ENCODE peak calls at places on chromosomes 6 and 20, in nine cellular contexts. One of them, this sample, is unnamed.

GRCh38 chr6:117463762-117464665 is 18.5 kb upstream of the DCBLD1 start:
- DNase-seq in RCC 7860: peak
- DNase-seq in GM23338: no peak
- DNase-seq in GM13976: no peak
- DNase-seq in cardiac fibroblast: peak
- DNase-seq in LoVo: no peak
- DNase-seq in effector memory CD8-positive, alpha-beta T cell: no peak
- DNase-seq in endothelial cell: no peak
- DNase-seq in right cardiac atrium: no peak
- DNase-seq in this sample: no peak

GRCh38 chr6:46323312-46323965 is 152.7 kb upstream of the ENPP5 start:
- DNase-seq in LoVo: peak
- DNase-seq in GM13976: no peak
- DNase-seq in effector memory CD8-positive, alpha-beta T cell: no peak
- DNase-seq in RCC 7860: no peak
- DNase-seq in cardiac fibroblast: peak
- DNase-seq in GM23338: no peak
- DNase-seq in right cardiac atrium: no peak
- DNase-seq in endothelial cell: no peak
- DNase-seq in this sample: no peak

GRCh38 chr6:169328112-169328801 is 74.6 kb upstream of the THBS2 start:
- DNase-seq in endothelial cell: no peak
- DNase-seq in GM13976: no peak
- DNase-seq in right cardiac atrium: no peak
- DNase-seq in RCC 7860: no peak
- DNase-seq in LoVo: no peak
- DNase-seq in cardiac fibroblast: peak
- DNase-seq in effector memory CD8-positive, alpha-beta T cell: no peak
- DNase-seq in GM23338: no peak
- DNase-seq in this sample: no peak

GRCh38 chr20:41167481-41168253 is 30.3 kb downstream of the PLCG1 start:
- DNase-seq in GM23338: no peak
- DNase-seq in effector memory CD8-positive, alpha-beta T cell: no peak
- DNase-seq in endothelial cell: no peak
- DNase-seq in LoVo: no peak
- DNase-seq in GM13976: no peak
- DNase-seq in RCC 7860: no peak
- DNase-seq in cardiac fibroblast: no peak
- DNase-seq in right cardiac atrium: no peak
- DNase-seq in this sample: no peak

GRCh38 chr6:170583736-170584180 is 679 bp downstream of the PDCD2 start:
- DNase-seq in RCC 7860: no peak
- DNase-seq in GM13976: no peak
- DNase-seq in LoVo: no peak
- DNase-seq in right cardiac atrium: no peak
- DNase-seq in effector memory CD8-positive, alpha-beta T cell: no peak
- DNase-seq in endothelial cell: no peak
- DNase-seq in GM23338: no peak
- DNase-seq in cardiac fibroblast: no peak
- DNase-seq in this sample: no peak

GRCh38 chr6:50047026-50047425 is 2.7 kb downstream of the DEFB112 start:
- DNase-seq in RCC 7860: no peak
- DNase-seq in endothelial cell: no peak
- DNase-seq in GM23338: no peak
- DNase-seq in effector memory CD8-positive, alpha-beta T cell: no peak
- DNase-seq in cardiac fibroblast: no peak
- DNase-seq in GM13976: no peak
- DNase-seq in right cardiac atrium: no peak
- DNase-seq in LoVo: no peak
- DNase-seq in this sample: no peak

GRCh38 chr6:13924146-13924948 is 405 bp upstream of the RNF182 start:
- DNase-seq in endothelial cell: peak
- DNase-seq in RCC 7860: peak
- DNase-seq in effector memory CD8-positive, alpha-beta T cell: peak
- DNase-seq in GM13976: no peak
- DNase-seq in GM23338: peak
- DNase-seq in cardiac fibroblast: peak
- DNase-seq in LoVo: no peak
- DNase-seq in right cardiac atrium: peak
- DNase-seq in this sample: no peak

GRCh38 chr6:157596461-157596860 is 215.5 kb downstream of the ZDHHC14 start:
- DNase-seq in right cardiac atrium: no peak
- DNase-seq in effector memory CD8-positive, alpha-beta T cell: no peak
- DNase-seq in RCC 7860: no peak
- DNase-seq in GM13976: no peak
- DNase-seq in endothelial cell: no peak
- DNase-seq in LoVo: no peak
- DNase-seq in GM23338: no peak
- DNase-seq in cardiac fibroblast: no peak
- DNase-seq in this sample: no peak